ENCODE peak calls at places on chromosome 5, in five cellular contexts. One of them, this sample, is unnamed. For H3K79me2, the result is how much of the 10 kb centered on the place peaks cover.

GRCh38 chr5:93578813-93579560 is 2.0 kb downstream of the NR2F1-AS1 start:
- DNase-seq in neural progenitor cell: peak
- DNase-seq in mesendoderm: no peak
- DNase-seq in osteoblast: peak
- DNase-seq in HCT116: no peak
- DNase-seq in this sample: peak

GRCh38 chr5:158074992-158075769 is 216.2 kb upstream of the CLINT1 start:
- DNase-seq in neural progenitor cell: peak
- DNase-seq in mesendoderm: peak
- DNase-seq in osteoblast: peak
- DNase-seq in HCT116: peak
- DNase-seq in this sample: peak

GRCh38 chr5:91293131-91293530 is 90.0 kb downstream of the ARRDC3 start:
- DNase-seq in neural progenitor cell: peak
- DNase-seq in mesendoderm: peak
- DNase-seq in osteoblast: no peak
- DNase-seq in HCT116: no peak
- DNase-seq in this sample: no peak

GRCh38 chr5:151150484-151151262 is 6.9 kb downstream of the ANXA6 start:
- DNase-seq in neural progenitor cell: peak
- DNase-seq in mesendoderm: no peak
- DNase-seq in osteoblast: peak
- DNase-seq in HCT116: no peak
- DNase-seq in this sample: peak

GRCh38 chr5:151202381-151203139 is 21.3 kb downstream of the CCDC69 start:
- DNase-seq in neural progenitor cell: no peak
- DNase-seq in mesendoderm: no peak
- DNase-seq in osteoblast: peak
- DNase-seq in HCT116: peak
- DNase-seq in this sample: peak

GRCh38 chr5:28602429-28602828 is 1564.0 kb upstream of the CDH9 start:
- DNase-seq in neural progenitor cell: no peak
- DNase-seq in mesendoderm: no peak
- DNase-seq in osteoblast: no peak
- DNase-seq in HCT116: no peak
- DNase-seq in this sample: no peak

GRCh38 chr5:453725-454481 is 10.9 kb downstream of the EXOC3 start:
- DNase-seq in neural progenitor cell: no peak
- DNase-seq in mesendoderm: no peak
- DNase-seq in osteoblast: no peak
- DNase-seq in HCT116: no peak
- DNase-seq in this sample: no peak

GRCh38 chr5:69230181-69230580 is 4.5 kb upstream of the CDK7 start:
- DNase-seq in neural progenitor cell: no peak
- DNase-seq in mesendoderm: no peak
- DNase-seq in osteoblast: no peak
- DNase-seq in HCT116: no peak
- DNase-seq in this sample: no peak

GRCh38 chr5:129904102-129904666 is at the start of gene CHSY3:
- DNase-seq in neural progenitor cell: peak
- DNase-seq in mesendoderm: peak
- DNase-seq in osteoblast: peak
- DNase-seq in HCT116: peak
- DNase-seq in this sample: peak

GRCh38 chr5:93274291-93274690 is 306.7 kb downstream of the NR2F1-AS1 start:
- DNase-seq in neural progenitor cell: peak
- DNase-seq in mesendoderm: peak
- DNase-seq in osteoblast: no peak
- DNase-seq in HCT116: no peak
- DNase-seq in this sample: no peak

GRCh38 chr5:168530751-168531150 is 1.6 kb downstream of the FBLL1 start:
- DNase-seq in neural progenitor cell: no peak
- DNase-seq in mesendoderm: no peak
- DNase-seq in osteoblast: peak
- DNase-seq in HCT116: no peak
- DNase-seq in this sample: peak

GRCh38 chr5:168527756-168528295 is 1.3 kb upstream of the FBLL1 start:
- DNase-seq in neural progenitor cell: no peak
- DNase-seq in mesendoderm: no peak
- DNase-seq in osteoblast: no peak
- DNase-seq in HCT116: no peak
- DNase-seq in this sample: no peak

GRCh38 chr5:168529361-168530234 is 493 bp downstream of the FBLL1 start:
- DNase-seq in neural progenitor cell: peak
- DNase-seq in mesendoderm: peak
- DNase-seq in osteoblast: peak
- DNase-seq in HCT116: no peak
- DNase-seq in this sample: no peak

GRCh38 chr5:168531191-168531590 is 2.1 kb downstream of the FBLL1 start:
- DNase-seq in neural progenitor cell: peak
- DNase-seq in mesendoderm: no peak
- DNase-seq in osteoblast: peak
- DNase-seq in HCT116: no peak
- DNase-seq in this sample: no peak

DNA sequence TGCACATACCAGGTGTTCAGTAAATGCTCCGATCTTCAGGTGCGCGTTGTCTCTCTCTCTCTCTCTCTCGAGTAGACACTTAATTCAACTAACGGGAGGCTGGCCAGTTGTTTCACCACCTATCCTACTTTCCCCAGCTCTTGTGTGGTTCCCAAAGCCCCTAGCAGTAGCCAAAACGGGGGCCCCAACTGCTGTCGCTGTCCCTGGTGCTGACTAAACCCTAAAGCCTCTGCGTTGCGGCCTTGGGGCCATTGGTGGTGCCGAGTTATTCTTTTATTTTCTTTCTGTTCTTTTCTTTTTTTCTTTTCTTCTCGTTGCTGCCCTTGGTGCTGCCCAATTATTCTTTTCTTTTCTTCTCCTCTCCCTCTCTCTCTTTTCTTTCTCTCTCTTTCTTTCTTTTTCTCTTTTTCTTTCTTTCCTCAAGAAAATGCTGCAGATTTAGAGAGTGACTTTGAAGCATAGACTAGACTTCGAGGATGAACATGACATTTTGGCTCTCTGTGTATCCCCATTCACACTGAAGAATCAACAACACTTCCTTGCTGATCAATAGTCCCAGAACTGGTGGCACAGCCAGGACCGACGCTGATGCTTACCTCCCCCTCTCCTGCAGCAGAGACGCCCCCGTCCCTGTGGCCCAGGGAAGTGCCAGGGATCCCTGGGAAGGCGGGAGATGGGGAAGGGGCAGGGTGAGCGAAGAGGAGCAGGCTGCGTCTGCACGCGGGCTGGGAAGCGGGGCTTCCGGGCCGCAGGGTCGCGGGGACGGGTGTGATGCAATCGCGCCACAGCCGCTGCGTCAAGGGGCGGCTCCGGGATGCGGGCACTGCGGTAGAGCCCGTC is at the start of gene FBLL1:
- DNase-seq in neural progenitor cell: peak
- DNase-seq in mesendoderm: peak
- DNase-seq in osteoblast: peak
- DNase-seq in HCT116: no peak
- DNase-seq in this sample: peak
- H3K4me2 ChIP-seq in neural progenitor cell: peak
- H3K4me2 ChIP-seq in mesendoderm: peak
- H3K4me2 ChIP-seq in osteoblast: peak
- H3K4me2 ChIP-seq in HCT116: no peak
- H3K4me2 ChIP-seq in this sample: no peak

DNA sequence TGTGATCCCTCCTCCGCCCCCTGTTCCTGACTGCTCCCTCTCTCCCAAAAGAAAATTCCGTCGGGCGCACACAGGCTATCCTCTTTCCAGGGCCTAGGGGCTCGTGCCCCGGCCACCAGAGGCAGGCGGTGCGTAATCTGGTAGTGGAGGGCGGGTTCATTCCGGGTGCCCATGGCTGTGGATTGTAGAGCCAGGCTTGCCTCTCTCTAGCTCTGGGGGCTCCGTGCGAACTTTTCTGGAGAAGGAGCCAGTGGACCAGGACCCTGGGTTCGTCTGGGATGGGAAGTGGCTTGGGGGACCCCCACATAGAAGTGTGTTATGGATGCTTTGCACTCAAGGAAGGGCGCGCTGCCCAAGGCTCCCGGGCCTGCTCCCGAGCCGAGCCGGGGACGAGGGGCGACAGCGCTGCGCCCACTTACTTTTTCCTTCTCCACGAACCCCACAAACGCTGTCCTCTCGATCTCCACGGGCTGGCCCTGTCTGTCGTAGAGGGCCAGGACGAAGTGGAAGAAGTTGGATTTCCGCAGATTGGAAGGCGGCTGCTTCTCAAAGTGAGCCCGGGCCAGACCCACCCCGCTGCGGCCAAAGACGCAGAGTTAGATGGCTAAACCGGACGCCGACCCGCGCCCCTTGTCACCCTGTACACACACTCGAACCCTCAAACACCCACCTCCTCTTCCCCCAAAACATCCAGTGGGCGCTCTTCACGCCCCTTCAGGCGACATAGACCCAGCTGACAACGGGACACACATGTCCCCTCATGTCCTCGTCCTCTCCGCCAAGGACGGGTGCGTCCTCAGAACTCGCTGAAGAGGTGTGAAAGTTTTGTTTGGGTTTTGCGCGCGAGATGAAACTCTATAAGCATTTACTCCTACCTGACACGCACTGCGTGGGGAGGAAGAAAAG is 2.9 kb downstream of the EBF1 start:
- DNase-seq in neural progenitor cell: peak
- DNase-seq in mesendoderm: peak
- DNase-seq in osteoblast: peak
- DNase-seq in HCT116: no peak
- DNase-seq in this sample: no peak
- H3K79me2 ChIP-seq in neural progenitor cell: under half
- H3K79me2 ChIP-seq in mesendoderm: under half
- H3K79me2 ChIP-seq in osteoblast: half or more
- H3K79me2 ChIP-seq in HCT116: under half
- H3K79me2 ChIP-seq in this sample: half or more

DNA sequence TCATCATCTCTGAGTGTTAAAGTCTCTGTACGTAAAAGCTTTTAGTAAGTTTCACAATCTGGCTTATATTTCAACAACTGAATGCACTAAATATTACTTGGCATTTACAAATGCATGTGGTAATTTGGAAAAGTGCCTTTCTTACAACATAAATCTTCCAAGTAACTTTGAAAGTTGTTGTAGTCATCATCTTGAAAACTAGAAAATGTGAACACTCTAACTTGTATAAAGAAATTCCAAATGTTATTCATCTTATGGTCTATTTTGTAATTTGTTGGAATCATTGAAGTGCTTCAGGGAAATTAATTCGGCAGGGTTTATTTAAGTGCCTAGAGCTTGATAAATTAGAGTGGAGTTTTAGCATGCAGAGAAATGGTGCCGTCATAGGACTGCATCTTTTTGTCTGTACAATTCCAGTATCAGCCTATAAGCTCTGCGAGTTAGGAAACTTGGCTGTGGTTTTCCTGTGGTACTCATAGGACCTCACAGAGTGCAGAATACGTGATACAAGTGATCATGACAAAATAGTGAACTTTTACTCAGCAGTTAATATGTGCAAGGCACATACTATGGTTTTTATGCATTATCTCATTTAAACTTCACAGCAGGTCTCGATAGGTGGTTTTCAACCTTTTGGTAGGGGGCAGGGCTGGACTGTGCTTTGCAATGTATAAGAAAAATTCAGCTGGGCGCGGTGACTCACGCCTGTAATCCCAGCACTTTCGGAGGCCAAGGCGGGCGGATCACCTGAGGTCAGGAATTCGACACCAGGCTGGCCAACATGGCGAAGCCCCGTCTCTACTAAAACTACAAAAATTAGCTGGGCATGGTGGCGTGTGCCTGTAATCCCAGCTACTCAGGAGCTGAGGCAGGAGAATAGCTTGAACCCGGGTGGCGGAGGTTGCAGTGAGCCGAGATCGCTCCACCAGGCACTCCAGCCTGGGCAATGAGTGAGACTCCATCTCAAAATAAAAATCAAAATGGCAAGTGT is 79.6 kb downstream of the RAI14 start:
- DNase-seq in neural progenitor cell: no peak
- DNase-seq in mesendoderm: peak
- DNase-seq in osteoblast: peak
- DNase-seq in HCT116: no peak
- DNase-seq in this sample: peak
- H3K4me2 ChIP-seq in neural progenitor cell: no peak
- H3K4me2 ChIP-seq in mesendoderm: no peak
- H3K4me2 ChIP-seq in osteoblast: no peak
- H3K4me2 ChIP-seq in HCT116: peak
- H3K4me2 ChIP-seq in this sample: no peak

DNA sequence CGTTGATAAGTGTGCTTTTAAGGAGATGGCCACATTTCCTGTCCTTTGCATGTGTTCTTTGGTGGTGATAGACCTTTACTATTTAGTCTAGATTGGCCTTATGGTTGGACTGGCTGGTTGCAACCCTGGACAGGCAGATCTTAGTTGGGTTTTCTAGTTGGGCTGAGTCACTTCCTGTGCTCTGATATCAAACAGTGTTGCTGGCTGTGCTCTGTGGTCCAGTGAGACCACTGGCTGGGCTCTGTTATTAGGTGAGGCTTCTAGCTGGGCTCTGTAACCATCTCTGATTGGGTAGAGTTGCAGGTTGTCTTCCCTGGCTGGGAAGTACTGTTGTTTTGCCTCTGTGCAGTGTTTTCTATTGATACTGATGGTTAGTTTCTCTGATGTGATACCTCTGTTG is 432.5 kb downstream of the LRRC70 start:
- DNase-seq in neural progenitor cell: no peak
- DNase-seq in mesendoderm: peak
- DNase-seq in osteoblast: no peak
- DNase-seq in HCT116: no peak
- DNase-seq in this sample: no peak
- H3K79me2 ChIP-seq in neural progenitor cell: under half
- H3K79me2 ChIP-seq in mesendoderm: under half
- H3K79me2 ChIP-seq in osteoblast: under half
- H3K79me2 ChIP-seq in HCT116: under half
- H3K79me2 ChIP-seq in this sample: under half

DNA sequence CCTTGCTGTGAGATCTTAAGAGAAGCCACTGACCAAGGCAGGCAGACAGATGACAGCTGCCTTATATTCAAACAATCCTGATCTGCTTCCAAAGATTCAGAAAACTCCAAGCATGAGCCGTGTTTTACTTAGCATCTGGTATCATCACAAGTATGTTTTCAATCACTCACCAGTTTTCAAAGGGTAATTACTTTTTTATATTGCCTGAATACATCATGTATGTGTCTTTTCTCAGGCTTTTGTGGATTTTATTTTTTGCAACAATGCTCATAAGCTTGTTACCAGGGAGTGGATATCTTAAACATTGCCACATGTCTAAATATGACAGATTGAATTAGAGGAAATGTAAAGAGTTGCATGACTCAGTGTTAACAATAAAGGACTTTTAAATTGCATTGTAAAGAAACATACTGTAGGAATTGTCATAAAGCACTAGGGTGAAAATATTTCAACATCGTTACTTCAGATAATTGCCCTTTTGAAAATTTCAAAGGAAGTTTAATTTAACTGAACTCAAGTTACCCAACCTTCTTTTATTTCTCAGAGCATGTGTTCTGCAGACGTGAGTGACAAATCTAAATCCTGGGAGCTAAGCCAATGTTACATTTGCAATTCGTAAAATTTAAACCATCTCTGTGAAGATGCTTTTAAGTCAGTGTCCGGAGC is 326.1 kb downstream of the PLK2 start:
- DNase-seq in neural progenitor cell: no peak
- DNase-seq in mesendoderm: no peak
- DNase-seq in osteoblast: peak
- DNase-seq in HCT116: no peak
- DNase-seq in this sample: peak
- H3K4me2 ChIP-seq in neural progenitor cell: no peak
- H3K4me2 ChIP-seq in mesendoderm: no peak
- H3K4me2 ChIP-seq in osteoblast: peak
- H3K4me2 ChIP-seq in HCT116: no peak
- H3K4me2 ChIP-seq in this sample: peak